ENCODE peak calls at places on chromosomes 12 and 14, in four cellular contexts. X, U, I and N are unnamed samples.

GRCh38 chr12:113077859-113078256 is 21.3 kb downstream of the DTX1 start:
- DNase-seq in X (no peak), U (no peak), I (no peak), N (no peak)

GRCh38 chr12:111322336-111323250 is 46.3 kb downstream of the PHETA1 start:
- DNase-seq in X (no peak), U (no peak), I (no peak), N (no peak)

GRCh38 chr14:106491851-106492250 is 965.5 kb downstream of the TMEM121 start:
- DNase-seq in X (no peak), U (no peak), I (no peak), N (no peak)

GRCh38 chr12:124663206-124663605 is 95.8 kb upstream of the NCOR2 start:
- DNase-seq in X (no peak), U (no peak), I (no peak), N (no peak)

GRCh38 chr14:20144820-20145219 is 6.2 kb downstream of the OR4N5 start:
- DNase-seq in X (no peak), U (no peak), I (no peak), N (no peak)

GRCh38 chr14:23610815-23611289 is 25.3 kb upstream of the DHRS2 start:
- DNase-seq in X (peak; percentile 34), U (no peak), I (no peak), N (no peak)

GRCh38 chr12:129873458-129873857 is 30.4 kb downstream of the TMEM132D start:
- DNase-seq in X (no peak), U (no peak), I (no peak), N (no peak)

GRCh38 chr12:90260136-90260535 is 551.5 kb upstream of the ATP2B1 start:
- DNase-seq in X (no peak), U (no peak), I (no peak), N (no peak)

GRCh38 chr14:72049462-72049861 is 117.2 kb downstream of the RGS6 start:
- DNase-seq in X (no peak), U (no peak), I (no peak), N (no peak)

GRCh38 chr14:34649344-34649743 is 19.4 kb upstream of the SNX6 start:
- DNase-seq in X (no peak), U (no peak), I (no peak), N (no peak)

GRCh38 chr14:101558739-101559240 is 2.5 kb upstream of the DIO3 start:
- DNase-seq in X (no peak), U (no peak), I (no peak), N (no peak)

GRCh38 chr14:64758711-64759554 is 54.7 kb downstream of the PLEKHG3 start:
- DNase-seq in X (no peak), U (peak; percentile 63), I (peak; percentile 53), N (no peak)

GRCh38 chr14:35337557-35338255 is 45.5 kb downstream of the PSMA6 start:
- DNase-seq in X (no peak), U (no peak), I (no peak), N (no peak)

GRCh38 chr14:99574099-99574880 is 29.7 kb downstream of the CCDC85C start:
- DNase-seq in X (no peak), U (no peak), I (peak; percentile 81), N (no peak)

DNA sequence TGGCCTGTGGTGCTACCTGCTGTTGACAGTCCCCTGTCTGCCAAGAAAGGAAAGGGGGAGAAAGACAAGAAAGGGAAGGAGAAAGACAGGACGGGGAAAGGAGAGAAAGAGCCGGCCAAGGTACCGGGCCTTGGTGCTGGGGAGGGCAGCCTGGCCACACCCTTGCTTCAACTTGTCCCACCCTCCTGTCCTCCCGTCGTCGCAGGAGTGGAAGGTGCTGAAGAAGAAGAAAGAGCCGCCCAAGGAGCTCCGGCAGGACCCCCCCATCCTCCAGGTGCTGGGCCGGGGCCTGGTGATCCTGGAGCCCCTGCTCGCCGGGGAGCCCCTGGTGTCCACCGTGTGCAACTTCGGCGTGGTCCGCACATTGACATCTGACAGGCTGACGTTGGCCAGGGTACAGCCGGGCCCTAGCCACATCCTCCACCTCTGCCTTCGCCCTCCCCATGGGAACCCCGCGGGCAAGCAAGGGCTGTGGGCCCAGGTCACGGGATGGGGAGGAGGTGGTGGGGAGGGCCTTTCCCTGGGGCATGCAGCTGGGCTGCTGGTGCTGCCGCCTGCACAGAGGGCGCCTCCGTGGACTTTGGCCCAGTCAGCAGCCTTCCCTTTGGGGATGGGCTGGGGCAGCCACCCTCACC is 2.9 kb upstream of the B3GNT4 start:
- DNase-seq in X (no peak), U (no peak), I (no peak), N (peak; percentile 40)
- TF ChIP-seq CTCF in X (no peak), U (no peak), I (peak; percentile 37), N (peak; percentile 31)

GRCh38 chr14:59918824-59919581 is 941 bp upstream of the LRRC9 start:
- DNase-seq in X (no peak), U (no peak), I (peak; percentile 34), N (peak; percentile 28)
- TF ChIP-seq CTCF in X (peak; percentile 63), U (no peak), I (peak; percentile 71), N (peak; percentile 72)

GRCh38 chr12:32395031-32395430 is 4.3 kb upstream of the FGD4 start:
- DNase-seq in X (no peak), U (no peak), I (no peak), N (no peak)
- TF ChIP-seq CTCF in X (no peak), U (no peak), I (no peak), N (no peak)

GRCh38 chr12:2642176-2642892 is 152.4 kb upstream of the FKBP4 start:
- DNase-seq in X (no peak), U (no peak), I (no peak), N (no peak)

GRCh38 chr12:2640709-2641108 is 154.1 kb upstream of the FKBP4 start:
- DNase-seq in X (no peak), U (no peak), I (no peak), N (no peak)

GRCh38 chr12:2640281-2640680 is 154.5 kb upstream of the FKBP4 start:
- DNase-seq in X (no peak), U (no peak), I (no peak), N (no peak)

GRCh38 chr12:2641761-2642160 is 153.0 kb upstream of the FKBP4 start:
- DNase-seq in X (no peak), U (no peak), I (no peak), N (no peak)

DNA sequence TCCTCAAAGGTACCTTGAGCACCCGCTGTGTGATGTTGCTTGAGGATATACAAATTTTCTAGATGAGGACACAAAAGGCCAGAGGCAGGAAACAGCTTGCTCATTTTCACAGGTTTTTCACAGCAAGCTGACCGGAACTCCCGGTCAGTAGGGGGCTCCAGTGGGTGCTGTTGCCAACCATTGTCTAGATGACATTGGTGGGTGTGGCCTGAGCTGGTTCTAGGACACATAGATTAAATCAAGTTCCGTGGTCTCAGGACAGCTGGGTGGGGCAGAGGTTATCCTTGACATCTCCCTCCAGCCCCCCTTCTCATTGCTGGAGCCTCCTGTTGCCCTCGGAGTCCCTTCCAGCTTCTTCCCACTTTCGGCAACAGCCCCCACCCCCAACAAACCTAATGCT is 153.6 kb upstream of the FKBP4 start:
- DNase-seq in X (no peak), U (no peak), I (peak; percentile 43), N (peak; percentile 54)
- TF ChIP-seq CTCF in X (peak; percentile 35), U (no peak), I (peak; percentile 15), N (peak; percentile 29)

GRCh38 chr12:128381961-128382360 is 115.0 kb downstream of the TMEM132C start:
- DNase-seq in X (no peak), U (no peak), I (no peak), N (no peak)

GRCh38 chr12:128388461-128388921 is 121.5 kb downstream of the TMEM132C start:
- DNase-seq in X (peak; percentile 60), U (no peak), I (no peak), N (no peak)

GRCh38 chr12:128385736-128386135 is 118.8 kb downstream of the TMEM132C start:
- DNase-seq in X (no peak), U (no peak), I (no peak), N (no peak)

GRCh38 chr12:128382946-128383739 is 116.2 kb downstream of the TMEM132C start:
- DNase-seq in X (no peak), U (no peak), I (no peak), N (no peak)

DNA sequence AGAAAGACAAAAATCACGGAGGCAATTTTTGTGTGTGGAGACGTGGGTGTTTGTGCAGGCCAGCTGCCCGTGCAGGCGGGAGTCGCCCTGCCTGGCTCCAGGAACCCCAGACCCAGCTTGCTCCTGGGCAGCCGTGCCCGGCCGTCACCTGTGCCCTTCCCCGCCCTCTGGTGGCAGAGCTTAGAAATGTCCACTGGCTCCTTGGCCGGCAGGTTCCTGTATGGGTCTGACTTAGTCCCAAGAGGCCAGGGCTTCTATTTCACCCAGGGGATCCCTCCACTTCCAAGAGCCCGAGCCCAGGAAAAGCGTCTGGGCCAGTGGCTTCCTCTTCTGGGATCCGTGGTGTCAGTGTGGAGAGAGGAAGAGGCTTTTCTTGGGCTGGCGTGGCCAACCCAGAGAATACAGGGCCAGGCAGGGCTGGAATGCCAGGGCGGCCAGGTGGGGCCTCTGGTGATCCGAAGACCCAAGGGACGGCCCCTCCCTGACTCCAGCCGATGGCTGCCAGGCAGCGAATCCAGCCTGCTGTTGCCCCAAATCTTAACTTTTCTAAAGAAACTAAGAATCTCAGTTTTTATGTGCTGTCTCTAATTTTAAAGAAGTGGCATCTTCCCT is 120.9 kb downstream of the TMEM132C start:
- DNase-seq in X (peak; percentile 83), U (no peak), I (peak; percentile 61), N (no peak)
- TF ChIP-seq CTCF in X (peak; percentile 21), U (no peak), I (peak; percentile 73), N (no peak)

DNA sequence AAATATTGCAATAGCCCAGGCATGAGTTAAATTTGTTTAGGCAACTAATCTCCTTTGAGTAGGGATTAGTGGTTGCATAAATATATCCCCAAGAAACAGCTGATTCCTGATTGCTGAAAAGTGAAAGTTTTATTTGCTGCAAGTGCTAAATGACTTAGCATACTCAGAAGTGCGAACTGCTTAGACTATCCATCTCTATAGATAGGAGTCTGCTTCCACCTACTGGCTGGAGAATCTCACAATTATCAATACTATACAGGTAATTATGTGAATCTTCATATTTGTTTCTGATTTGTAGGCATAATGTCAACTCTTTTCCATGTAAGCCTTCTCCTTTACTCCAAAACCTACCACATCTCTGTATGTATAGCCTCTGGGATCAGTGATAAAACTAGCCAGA is 11.9 kb upstream of the SLCO1B3 start:
- DNase-seq in X (no peak), U (no peak), I (no peak), N (no peak)
- TF ChIP-seq CTCF in X (peak; percentile 71), U (no peak), I (no peak), N (peak; percentile 19)